ENCODE peak calls at places on chromosomes 6 and 20, in nine cellular contexts. C is ovary, L is AG04449, S is lower lobe of right lung, V is fibroblast of pulmonary artery, U is astrocyte of the spinal cord, J is testis, N is IMR-90, Z is keratinocyte. T is an unnamed sample.

GRCh38 chr20:47751449-47751848 is 33.8 kb downstream of the SULF2 start:
- DNase-seq in S (no peak), U (no peak), J (no peak), N (no peak), V (no peak), L (no peak), Z (no peak), C (no peak), T (no peak)

GRCh38 chr6:1729752-1730140 is 120.0 kb downstream of the FOXC1 start:
- DNase-seq in J (no peak), V (no peak), N (no peak), L (no peak), S (no peak), U (no peak), Z (no peak), C (no peak), T (no peak)

GRCh38 chr20:9028419-9028818 is 40.5 kb upstream of the PLCB4 start:
- DNase-seq in V (no peak), L (no peak), S (no peak), N (peak), Z (no peak), J (no peak), U (no peak), C (no peak), T (no peak)

GRCh38 chr6:30450548-30450907 is 38.8 kb upstream of the HLA-E start:
- DNase-seq in J (no peak), V (no peak), N (no peak), S (no peak), U (no peak), Z (no peak), L (no peak), C (no peak), T (no peak)

GRCh38 chr6:41288025-41288777 is 1.7 kb upstream of the TREM1 start:
- DNase-seq in U (no peak), N (peak), V (peak), C (no peak), Z (no peak), S (no peak), J (no peak), L (no peak), T (no peak)

GRCh38 chr6:36491378-36491965 is 48.7 kb downstream of the KCTD20 start:
- DNase-seq in C (no peak), N (peak), J (no peak), Z (no peak), U (no peak), V (peak), S (no peak), L (no peak), T (no peak)

GRCh38 chr6:25709761-25710160 is 44.8 kb upstream of the SLC17A4 start:
- DNase-seq in N (no peak), U (no peak), Z (no peak), S (no peak), L (no peak), V (no peak), C (no peak), J (no peak), T (no peak)

GRCh38 chr6:17035994-17036393 is 65.9 kb upstream of the STMND1 start:
- DNase-seq in N (no peak), J (no peak), S (no peak), C (no peak), Z (no peak), L (no peak), U (no peak), V (no peak), T (no peak)

GRCh38 chr6:41682966-41683459 is 44.7 kb downstream of the MDFI start:
- DNase-seq in S (no peak), J (peak), U (no peak), V (no peak), L (no peak), Z (no peak), N (no peak), C (peak), T (no peak)

GRCh38 chr6:11575408-11576033 is 38.0 kb downstream of the TMEM170B start:
- DNase-seq in U (peak), J (peak), V (peak), N (peak), Z (peak), C (no peak), L (peak), S (no peak), T (peak)

GRCh38 chr6:7051780-7052440 is 55.9 kb upstream of the RREB1 start:
- DNase-seq in J (peak), L (no peak), N (no peak), Z (no peak), U (peak), C (peak), V (peak), S (peak), T (no peak)

GRCh38 chr6:70369332-70369950 is 43.9 kb upstream of the FAM135A start:
- DNase-seq in Z (peak), U (peak), J (peak), S (peak), C (peak), V (peak), L (no peak), N (peak), T (peak)

GRCh38 chr6:22101163-22101562 is 195.7 kb downstream of the PRL start:
- DNase-seq in N (peak), V (peak), S (no peak), J (no peak), U (no peak), C (no peak), Z (no peak), L (no peak), T (no peak)

DNA sequence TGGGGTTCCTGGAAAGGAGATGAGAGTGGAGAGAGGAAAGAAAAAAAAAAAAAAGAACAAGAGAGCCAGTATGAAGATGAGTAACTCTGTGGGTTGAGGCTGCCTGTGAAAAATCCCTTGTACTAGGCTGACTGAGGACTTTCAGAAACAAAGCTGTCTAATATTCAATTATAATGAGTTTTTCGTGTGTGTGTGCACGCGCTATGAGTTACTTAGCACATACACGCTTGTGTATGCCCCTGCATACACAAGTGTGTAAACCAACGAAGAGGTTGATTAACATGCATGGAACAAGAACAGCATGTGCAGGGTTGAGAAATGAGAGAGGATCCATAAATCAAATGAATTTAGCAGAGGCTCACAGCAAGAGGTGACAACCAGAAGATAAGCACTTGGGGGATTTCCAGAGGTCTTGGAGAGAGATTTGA is 4.8 kb upstream of the RBPJL start:
- DNase-seq in Z (no peak), L (no peak), S (no peak), N (no peak), V (no peak), J (no peak), C (no peak), U (no peak), T (no peak)
- H3K4me3 ChIP-seq in Z (no peak), L (no peak), S (no peak), N (no peak), V (no peak), J (no peak), C (no peak), U (no peak), T (no peak)

GRCh38 chr6:166972101-166972500 is 15.8 kb upstream of the RNASET2 start:
- DNase-seq in N (no peak), Z (no peak), S (no peak), U (no peak), V (no peak), C (no peak), J (no peak), L (no peak), T (no peak)

GRCh38 chr6:166970776-166971175 is 14.4 kb upstream of the RNASET2 start:
- DNase-seq in Z (no peak), J (no peak), L (no peak), S (no peak), N (no peak), C (no peak), U (no peak), V (no peak), T (no peak)

GRCh38 chr6:166966268-166966667 is 9.9 kb upstream of the RNASET2 start:
- DNase-seq in S (no peak), L (no peak), J (no peak), N (no peak), C (no peak), U (no peak), Z (no peak), V (no peak), T (no peak)

GRCh38 chr6:166969390-166970002 is 13.1 kb upstream of the RNASET2 start:
- DNase-seq in V (no peak), N (no peak), L (no peak), C (no peak), S (no peak), U (no peak), Z (no peak), J (no peak), T (no peak)

DNA sequence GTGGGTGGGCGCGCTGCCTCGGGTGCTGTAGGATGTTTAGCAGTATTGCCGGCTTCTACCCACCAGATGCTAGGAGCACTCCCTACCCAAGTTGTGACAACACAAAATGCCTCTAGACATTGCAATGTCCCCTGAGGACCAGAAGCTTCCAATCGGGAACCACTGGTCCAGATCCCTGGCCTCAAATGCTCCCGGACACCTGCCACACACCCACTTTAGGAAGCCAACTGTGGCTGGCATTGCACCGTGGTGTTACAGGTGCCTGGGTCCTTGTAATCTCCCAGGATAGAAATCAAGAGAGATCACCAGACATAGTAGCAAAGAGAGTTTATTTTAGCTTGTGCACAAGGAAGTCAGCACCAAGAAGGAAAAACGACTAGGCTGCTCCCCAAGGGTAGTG is 14.9 kb upstream of the RNASET2 start:
- DNase-seq in C (no peak), Z (no peak), L (no peak), N (no peak), U (no peak), V (no peak), S (no peak), J (no peak), T (no peak)
- TF ChIP-seq CTCF in C (no peak), Z (no peak), L (no peak), N (no peak), U (no peak), V (no peak), S (no peak), J (no peak), T (no peak)

DNA sequence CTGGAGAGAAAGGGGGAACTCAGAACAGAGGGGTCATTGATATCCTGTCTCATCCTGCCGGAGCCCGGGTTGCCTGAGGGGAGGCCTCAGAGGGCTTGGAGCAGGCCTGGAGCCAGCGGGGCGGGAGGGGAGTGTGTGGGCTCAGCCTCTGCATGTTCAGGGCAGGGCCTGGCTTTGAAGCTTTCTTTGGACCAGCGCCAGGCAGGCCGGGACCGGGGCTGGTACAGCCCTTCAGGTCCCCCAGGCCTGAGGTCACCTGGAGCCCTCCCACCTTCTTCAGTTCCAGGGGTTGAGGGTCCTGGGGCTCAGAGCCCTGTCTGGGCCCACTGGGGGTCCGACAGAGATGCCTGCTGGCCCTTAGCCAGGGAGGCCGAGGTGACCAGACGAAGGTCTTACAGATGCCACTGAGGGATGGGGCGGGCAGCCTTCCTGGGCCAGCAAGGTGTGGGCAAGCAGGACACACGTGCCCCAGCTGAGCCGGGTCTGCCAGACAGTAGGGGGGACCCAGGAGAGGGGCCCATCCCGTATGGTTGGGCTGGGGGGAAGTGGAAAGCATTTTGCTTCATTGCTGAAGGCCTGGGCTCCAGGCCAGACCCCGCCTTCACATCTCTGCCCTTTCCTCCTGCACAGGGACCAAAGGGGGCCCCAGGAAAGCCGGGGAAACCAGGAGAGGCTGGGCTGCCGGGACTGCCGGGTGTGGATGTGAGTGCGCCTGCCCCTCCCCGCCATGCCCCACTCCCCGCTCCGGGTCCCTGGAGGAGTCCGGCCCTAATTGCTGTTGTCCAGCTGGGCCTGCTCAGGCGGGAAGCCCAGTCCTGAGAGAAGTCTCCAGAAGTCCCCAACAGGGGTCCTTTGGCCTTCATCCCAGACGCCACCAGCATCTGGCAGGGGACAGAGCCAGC is 2.0 kb downstream of the COL9A3 start:
- DNase-seq in U (peak), N (peak), L (no peak), V (peak), Z (no peak), C (peak), J (peak), S (no peak), T (no peak)
- H3K4me3 ChIP-seq in U (no peak), N (no peak), L (no peak), V (no peak), Z (no peak), C (no peak), J (no peak), S (no peak), T (no peak)

DNA sequence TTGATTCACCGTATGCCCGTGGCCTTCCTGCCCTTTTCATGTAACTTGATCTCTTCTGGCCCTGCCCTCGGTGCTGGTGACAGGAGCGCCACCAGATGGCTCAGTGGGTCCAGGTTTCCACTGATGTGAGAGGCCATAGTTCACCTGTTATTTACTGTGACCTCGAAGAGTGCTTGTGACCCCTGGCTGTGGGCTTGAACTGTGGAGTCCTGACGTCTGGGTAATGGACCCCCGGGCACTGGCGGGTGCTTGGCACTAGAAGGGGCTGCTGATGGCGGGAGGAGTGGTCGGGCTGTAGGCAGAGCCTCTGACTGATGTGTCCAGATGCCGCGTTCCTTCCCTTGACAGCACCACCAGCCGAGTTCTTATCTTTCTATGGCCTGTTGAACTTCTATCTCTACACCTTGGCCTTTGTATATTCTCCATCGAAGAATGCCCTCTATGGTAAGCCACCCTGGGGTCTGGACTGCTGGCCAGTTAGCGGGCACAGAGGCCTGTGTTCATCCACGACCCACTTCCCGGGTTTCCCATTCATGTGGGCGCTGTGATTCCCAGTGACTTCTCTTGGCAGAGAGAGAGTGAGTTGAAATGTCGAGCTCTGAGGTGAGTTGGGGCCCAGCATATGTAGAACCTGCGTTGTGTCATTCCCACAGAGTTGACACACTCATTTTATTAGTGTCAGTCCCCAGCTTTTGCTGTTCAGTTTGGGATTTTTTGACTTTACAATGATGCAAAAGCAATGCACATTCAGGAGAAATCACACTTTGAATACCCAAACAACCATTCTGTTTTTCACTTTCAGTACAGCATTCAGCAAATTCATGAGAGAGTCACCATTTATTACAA is 14.9 kb downstream of the DYNLT1 start:
- DNase-seq in S (no peak), V (no peak), N (no peak), Z (no peak), J (no peak), U (no peak), C (peak), L (no peak), T (no peak)
- TF ChIP-seq CTCF in S (no peak), V (no peak), N (peak), Z (peak), J (no peak), U (no peak), C (no peak), L (no peak), T (no peak)

DNA sequence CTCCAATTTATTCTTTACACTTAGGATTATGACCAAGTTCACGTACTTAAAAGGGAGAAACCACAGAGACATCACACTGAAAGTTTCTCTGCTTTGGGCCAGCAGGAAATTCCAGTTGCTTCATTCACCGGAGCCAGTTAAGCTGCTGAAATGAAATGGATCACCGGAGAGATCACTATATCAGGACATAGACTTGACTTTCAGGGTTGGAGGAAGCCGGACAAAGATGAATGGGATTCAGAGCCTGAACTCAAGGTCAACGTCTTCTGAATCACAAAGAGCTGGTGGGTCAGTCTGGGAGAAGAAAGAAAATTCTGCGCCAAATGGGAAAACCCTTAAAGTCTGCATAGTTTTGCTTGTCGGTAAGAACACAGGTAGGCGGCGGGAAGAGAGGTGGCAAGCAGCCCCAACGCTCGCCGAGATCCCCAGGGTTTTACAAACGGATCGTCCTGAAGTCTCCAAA is 81.9 kb upstream of the CCDC28A start:
- DNase-seq in C (no peak), V (peak), S (no peak), L (peak), J (no peak), N (peak), Z (no peak), U (peak), T (peak)
- H3K4me3 ChIP-seq in C (peak), V (peak), S (peak), L (peak), J (peak), N (peak), Z (peak), U (peak), T (peak)

GRCh38 chr6:27871919-27872633 is 40.1 kb downstream of the OR2B2 start:
- DNase-seq in C (peak), Z (no peak), U (peak), V (peak), S (peak), N (peak), L (peak), J (peak), T (peak)
- TF ChIP-seq CTCF in C (no peak), Z (peak), U (peak), V (peak), S (no peak), N (peak), L (peak), J (no peak), T (peak)